ENCODE peak calls at places on chromosome 21, in four cellular contexts. Z is small intestine; H is HEK293T; N is stimulated activated CD8-positive, alpha-beta memory T cell treated with anti-CD3 and anti-CD28 coated beads, Interleukin-15, amount 100 ng/mL, for 24 hours. I is an unnamed sample.
A peak's percentile ranks its signal among the peaks of the same experiment; 100 is the strongest.

GRCh38 chr21:42931560-42932235 is 6.3 kb upstream of the ERVH48-1 start:
- DNase-seq in Z (no peak), H (no peak), N (no peak), I (no peak)

GRCh38 chr21:33894736-33895288 is 20.8 kb downstream of the ATP5PO start:
- DNase-seq in Z (peak; percentile 40), H (peak; percentile 90), N (peak; percentile 36), I (peak; percentile 91)

GRCh38 chr21:31614705-31615104 is 44.8 kb upstream of the SOD1 start:
- DNase-seq in Z (no peak), H (no peak), N (no peak), I (no peak)

GRCh38 chr21:46116846-46117585 is 19.1 kb downstream of the COL6A2 start:
- DNase-seq in Z (no peak), H (no peak), N (no peak), I (no peak)

GRCh38 chr21:38227401-38227800 is 29.4 kb upstream of the KCNJ15 start:
- DNase-seq in Z (no peak), H (no peak), N (no peak), I (no peak)

GRCh38 chr21:44894687-44895302 is 21.3 kb upstream of the PTTG1IP start:
- DNase-seq in Z (no peak), H (no peak), N (no peak), I (no peak)

GRCh38 chr21:34800797-34801518 is 132.2 kb downstream of the CLIC6 start:
- DNase-seq in Z (no peak), H (no peak), N (no peak), I (peak; percentile 30)

GRCh38 chr21:46622226-46622625 is 13.2 kb upstream of the PRMT2 start:
- DNase-seq in Z (peak; percentile 22), H (no peak), N (no peak), I (peak; percentile 19)

GRCh38 chr21:35925497-35925896 is 134.8 kb downstream of the SETD4 start:
- DNase-seq in Z (peak; percentile 47), H (no peak), N (no peak), I (no peak)

GRCh38 chr21:32562426-32562825 is 22.9 kb downstream of the TCP10L start:
- DNase-seq in Z (peak; percentile 10), H (no peak), N (no peak), I (peak; percentile 55)

GRCh38 chr21:31161157-31161556 is 122.9 kb upstream of the KRTAP19-8 start:
- DNase-seq in Z (no peak), H (no peak), N (no peak), I (no peak)

GRCh38 chr21:25635310-25635709 is 3.7 kb upstream of the JAM2 start:
- DNase-seq in Z (no peak), H (no peak), N (no peak), I (no peak)

GRCh38 chr21:42121792-42122191 is 50.7 kb downstream of the UMODL1 start:
- DNase-seq in Z (peak; percentile 88), H (no peak), N (no peak), I (no peak)

GRCh38 chr21:38315155-38315554 is 58.4 kb downstream of the KCNJ15 start:
- DNase-seq in Z (no peak), H (no peak), N (no peak), I (no peak)

GRCh38 chr21:43362928-43363314 is 64.0 kb downstream of the SIK1 start:
- DNase-seq in Z (no peak), H (no peak), N (no peak), I (no peak)

GRCh38 chr21:37348664-37349063 is 17.9 kb upstream of the DYRK1A start:
- DNase-seq in Z (no peak), H (no peak), N (no peak), I (no peak)

GRCh38 chr21:20451051-20451450 is 547.2 kb upstream of the NCAM2 start:
- DNase-seq in Z (no peak), H (no peak), N (no peak), I (no peak)

GRCh38 chr21:32099812-32100416 is 178.9 kb downstream of the MIS18A start:
- DNase-seq in Z (no peak), H (no peak), N (no peak), I (peak; percentile 17)

GRCh38 chr21:34642211-34643075 is 26.4 kb upstream of the CLIC6 start:
- DNase-seq in Z (no peak), H (no peak), N (no peak), I (no peak)

GRCh38 chr21:16193758-16194606 is 464.2 kb downstream of the USP25 start:
- DNase-seq in Z (no peak), H (peak; percentile 60), N (no peak), I (peak; percentile 65)

GRCh38 chr21:20591294-20591693 is 406.9 kb upstream of the NCAM2 start:
- DNase-seq in Z (no peak), H (no peak), N (no peak), I (no peak)

GRCh38 chr21:31570824-31571425 is 88.6 kb upstream of the SOD1 start:
- DNase-seq in Z (no peak), H (no peak), N (no peak), I (no peak)

GRCh38 chr21:29938968-29939858 is 583 bp downstream of the GRIK1 start:
- DNase-seq in Z (no peak), H (peak; percentile 14), N (no peak), I (peak; percentile 33)

GRCh38 chr21:35476616-35477395 is 427.7 kb upstream of the RUNX1 start:
- DNase-seq in Z (no peak), H (no peak), N (no peak), I (no peak)

GRCh38 chr21:41868062-41868710 is 11.0 kb downstream of the PRDM15 start:
- DNase-seq in Z (no peak), H (no peak), N (no peak), I (no peak)

GRCh38 chr21:35508389-35508888 is 459.3 kb upstream of the RUNX1 start:
- DNase-seq in Z (peak; percentile 20), H (no peak), N (no peak), I (peak; percentile 37)

GRCh38 chr21:35206141-35207125 is 157.3 kb upstream of the RUNX1 start:
- DNase-seq in Z (no peak), H (no peak), N (no peak), I (peak; percentile 62)

GRCh38 chr21:38499296-38499695 is 1.0 kb upstream of the ERG start:
- DNase-seq in Z (no peak), H (no peak), N (no peak), I (no peak)

GRCh38 chr21:42238185-42238934 is 19.4 kb downstream of the ABCG1 start:
- DNase-seq in Z (peak; percentile 25), H (no peak), N (no peak), I (no peak)

GRCh38 chr21:23963454-23963853 is 1643.8 kb downstream of the MRPL39 start:
- DNase-seq in Z (no peak), H (no peak), N (no peak), I (no peak)

GRCh38 chr21:42857216-42857615 is 22.1 kb downstream of the WDR4 start:
- DNase-seq in Z (no peak), H (no peak), N (no peak), I (no peak)

GRCh38 chr21:21921410-21922232 is 923.4 kb downstream of the NCAM2 start:
- DNase-seq in Z (peak; percentile 5), H (peak; percentile 18), N (no peak), I (peak; percentile 69)

GRCh38 chr21:33261635-33262034 is 4.5 kb upstream of the IL10RB start:
- DNase-seq in Z (no peak), H (no peak), N (no peak), I (no peak)

GRCh38 chr21:28805885-28806284 is 186.8 kb downstream of the LTN1 start:
- DNase-seq in Z (no peak), H (no peak), N (no peak), I (no peak)

GRCh38 chr21:35503646-35504045 is 454.5 kb upstream of the RUNX1 start:
- DNase-seq in Z (no peak), H (no peak), N (no peak), I (no peak)